ENCODE peak calls at places on chromosomes 5 and 9, in six cellular contexts. B is iris pigment epithelial cell; Q is neural crest cell; P is stimulated activated CD8-positive, alpha-beta memory T cell treated with anti-CD3 and anti-CD28 coated beads, Interleukin-2, amount 100 ng/mL, for 48 hours; N is epithelial cell of prostate; T is NCI-H774. R is an unnamed sample.

GRCh38 chr9:130422546-130422945 is 22.2 kb upstream of the ASS1 start:
- DNase-seq in B (no peak), Q (no peak), P (no peak), N (no peak), T (no peak), R (no peak)

GRCh38 chr5:14660836-14661235 is 3.7 kb upstream of the OTULIN start:
- DNase-seq in B (no peak), Q (no peak), P (no peak), N (no peak), T (no peak), R (no peak)

GRCh38 chr9:75914936-75915335 is 24.5 kb downstream of the PCSK5 start:
- DNase-seq in B (no peak), Q (no peak), P (no peak), N (no peak), T (no peak), R (no peak)

GRCh38 chr5:135457424-135458071 is 5.4 kb upstream of the TIFAB start:
- DNase-seq in B (peak), Q (peak), P (peak), N (no peak), T (peak), R (peak)

GRCh38 chr5:148418511-148418910 is 34.8 kb downstream of the FBXO38 start:
- DNase-seq in B (peak), Q (no peak), P (no peak), N (no peak), T (peak), R (no peak)

GRCh38 chr5:42021119-42021518 is 96.0 kb downstream of the FBXO4 start:
- DNase-seq in B (peak), Q (no peak), P (no peak), N (peak), T (no peak), R (no peak)

GRCh38 chr9:94600258-94600657 is 6.6 kb upstream of the FBP2 start:
- DNase-seq in B (no peak), Q (no peak), P (no peak), N (no peak), T (no peak), R (no peak)

GRCh38 chr5:141001854-141002666 is 35.8 kb downstream of the PCDHAC2 start:
- DNase-seq in B (no peak), Q (peak), P (no peak), N (no peak), T (peak), R (peak)

GRCh38 chr9:120688758-120689157 is 25.5 kb downstream of the MEGF9 start:
- DNase-seq in B (no peak), Q (no peak), P (no peak), N (no peak), T (no peak), R (no peak)

GRCh38 chr9:8234286-8234819 is 434.8 kb upstream of the DMAC1 start:
- DNase-seq in B (no peak), Q (no peak), P (no peak), N (no peak), T (no peak), R (no peak)

GRCh38 chr5:67976812-67977455 is 238.6 kb upstream of the PIK3R1 start:
- DNase-seq in B (no peak), Q (no peak), P (no peak), N (no peak), T (no peak), R (no peak)

GRCh38 chr5:159094745-159095144 is 5.0 kb downstream of the EBF1 start:
- DNase-seq in B (peak), Q (no peak), P (no peak), N (no peak), T (peak), R (peak)

GRCh38 chr9:129383005-129383414 is 204.9 kb upstream of the IER5L start:
- DNase-seq in B (no peak), Q (no peak), P (no peak), N (peak), T (peak), R (peak)

GRCh38 chr9:100472268-100472667 is 681 bp upstream of the TMEFF1 start:
- DNase-seq in B (no peak), Q (no peak), P (no peak), N (no peak), T (no peak), R (no peak)

GRCh38 chr5:115194671-115195070 is 25.0 kb upstream of the TRIM36 start:
- DNase-seq in B (no peak), Q (no peak), P (no peak), N (no peak), T (no peak), R (no peak)

GRCh38 chr5:137185193-137185592 is 313.9 kb downstream of the SPOCK1 start:
- DNase-seq in B (no peak), Q (no peak), P (no peak), N (no peak), T (no peak), R (no peak)

GRCh38 chr5:174943785-174944184 is 219.4 kb downstream of the MSX2 start:
- DNase-seq in B (no peak), Q (no peak), P (no peak), N (no peak), T (no peak), R (no peak)

GRCh38 chr9:93669116-93669957 is 93.0 kb downstream of the PHF2 start:
- DNase-seq in B (no peak), Q (no peak), P (no peak), N (no peak), T (no peak), R (no peak)

GRCh38 chr5:59479084-59479483 is 414.4 kb downstream of the PDE4D start:
- DNase-seq in B (no peak), Q (no peak), P (no peak), N (no peak), T (no peak), R (no peak)

GRCh38 chr5:170632985-170633234 is 129.1 kb downstream of the KCNIP1 start:
- DNase-seq in B (no peak), Q (peak), P (peak), N (no peak), T (no peak), R (peak)

GRCh38 chr9:16715404-16715803 is 155.1 kb downstream of the BNC2 start:
- DNase-seq in B (peak), Q (no peak), P (no peak), N (no peak), T (no peak), R (no peak)

GRCh38 chr9:38047301-38048251 is 21.5 kb downstream of the SHB start:
- DNase-seq in B (peak), Q (peak), P (no peak), N (no peak), T (no peak), R (peak)

GRCh38 chr5:17216176-17216973 is 1.1 kb upstream of the BASP1 start:
- DNase-seq in B (peak), Q (peak), P (peak), N (peak), T (peak), R (peak)

GRCh38 chr5:160787247-160787646 is 64.8 kb downstream of the ATP10B start:
- DNase-seq in B (no peak), Q (no peak), P (no peak), N (no peak), T (peak), R (peak)

GRCh38 chr5:176647870-176648466 is 684 bp downstream of the TSPAN17 start:
- DNase-seq in B (peak), Q (no peak), P (no peak), N (no peak), T (no peak), R (peak)

GRCh38 chr9:105059260-105059659 is 131.3 kb upstream of the ABCA1 start:
- DNase-seq in B (peak), Q (no peak), P (no peak), N (no peak), T (no peak), R (no peak)

GRCh38 chr9:99184073-99184426 is 37.7 kb downstream of the ALG2 start:
- DNase-seq in B (no peak), Q (no peak), P (no peak), N (no peak), T (no peak), R (no peak)

GRCh38 chr9:95224371-95225015 is 93.0 kb downstream of the FANCC start:
- DNase-seq in B (peak), Q (no peak), P (no peak), N (no peak), T (no peak), R (no peak)

GRCh38 chr5:75324791-75325190 is 12.2 kb upstream of the HMGCR start:
- DNase-seq in B (no peak), Q (no peak), P (peak), N (no peak), T (no peak), R (no peak)

GRCh38 chr5:149540098-149540497 is 11.1 kb downstream of the CSNK1A1 start:
- DNase-seq in B (no peak), Q (no peak), P (no peak), N (no peak), T (no peak), R (no peak)

GRCh38 chr5:132472431-132472830 is 18.1 kb downstream of the IRF1 start:
- DNase-seq in B (no peak), Q (no peak), P (no peak), N (no peak), T (no peak), R (no peak)

GRCh38 chr5:109550077-109550476 is 139.7 kb upstream of the MAN2A1 start:
- DNase-seq in B (no peak), Q (no peak), P (no peak), N (no peak), T (no peak), R (no peak)

GRCh38 chr5:77454123-77454522 is 38.0 kb downstream of the WDR41 start:
- DNase-seq in B (no peak), Q (no peak), P (no peak), N (no peak), T (no peak), R (no peak)

GRCh38 chr9:127183814-127184582 is 61.6 kb upstream of the ANGPTL2 start:
- DNase-seq in B (peak), Q (no peak), P (no peak), N (no peak), T (no peak), R (no peak)

GRCh38 chr5:180070726-180071417 is 687 bp downstream of the RNF130 start:
- DNase-seq in B (peak), Q (peak), P (no peak), N (no peak), T (peak), R (no peak)

GRCh38 chr9:698276-698675 is 143.2 kb upstream of the DMRT1 start:
- DNase-seq in B (peak), Q (no peak), P (no peak), N (no peak), T (no peak), R (no peak)

R was measured in COR-L47.